ENCODE peak calls at places on chromosome 4, in five cellular contexts. P is transverse colon, N is MM.1S, I is COR-L47, X is adipocyte. R is an unnamed sample.

GRCh38 chr4:56649445-56650258 is 31.4 kb downstream of the HOPX start:
- DNase-seq in P (no peak), N (no peak), I (no peak), X (no peak), R (no peak)

GRCh38 chr4:148376151-148376550 is 66.1 kb downstream of the NR3C2 start:
- DNase-seq in P (peak), N (peak), I (peak), X (peak), R (no peak)

GRCh38 chr4:40933272-40934053 is 183.7 kb downstream of the NSUN7 start:
- DNase-seq in P (no peak), N (no peak), I (no peak), X (no peak), R (no peak)

GRCh38 chr4:158796370-158797140 is 27.7 kb downstream of the FNIP2 start:
- DNase-seq in P (no peak), N (no peak), I (no peak), X (no peak), R (no peak)

GRCh38 chr4:139126898-139127297 is 50.1 kb downstream of the ELF2 start:
- DNase-seq in P (no peak), N (no peak), I (no peak), X (no peak), R (no peak)

GRCh38 chr4:159272341-159273125 is 169.7 kb downstream of the RAPGEF2 start:
- DNase-seq in P (no peak), N (no peak), I (no peak), X (no peak), R (no peak)

GRCh38 chr4:52665592-52665991 is 6.5 kb upstream of the USP46 start:
- DNase-seq in P (no peak), N (peak), I (peak), X (no peak), R (peak)

GRCh38 chr4:76997454-76997853 is 47.9 kb downstream of the SEPTIN11 start:
- DNase-seq in P (no peak), N (no peak), I (no peak), X (no peak), R (no peak)

GRCh38 chr4:8297691-8298485 is 28.3 kb downstream of the HTRA3 start:
- DNase-seq in P (peak), N (no peak), I (no peak), X (no peak), R (no peak)

GRCh38 chr4:151675366-151676060 is 85.3 kb downstream of the GATB start:
- DNase-seq in P (no peak), N (no peak), I (no peak), X (no peak), R (no peak)

GRCh38 chr4:190020790-190021717 is 6.0 kb downstream of the FRG2 start:
- DNase-seq in P (peak), N (no peak), I (no peak), X (peak), R (no peak)

GRCh38 chr4:19880205-19880604 is 371.5 kb upstream of the SLIT2 start:
- DNase-seq in P (no peak), N (no peak), I (no peak), X (peak), R (no peak)

GRCh38 chr4:68148795-68149685 is 19.4 kb upstream of the TMPRSS11F start:
- DNase-seq in P (no peak), N (no peak), I (no peak), X (no peak), R (no peak)

GRCh38 chr4:7736436-7737267 is 203.0 kb downstream of the AFAP1 start:
- DNase-seq in P (no peak), N (no peak), I (no peak), X (no peak), R (no peak)

GRCh38 chr4:87093443-87094123 is 126.8 kb downstream of the KLHL8 start:
- DNase-seq in P (no peak), N (peak), I (peak), X (peak), R (peak)

GRCh38 chr4:39042365-39042764 is 10.2 kb upstream of the TMEM156 start:
- DNase-seq in P (no peak), N (no peak), I (no peak), X (no peak), R (no peak)

GRCh38 chr4:47669946-47670345 is 167.9 kb downstream of the CORIN start:
- DNase-seq in P (no peak), N (no peak), I (no peak), X (no peak), R (peak)

GRCh38 chr4:86432552-86433134 is 72.8 kb upstream of the MAPK10 start:
- DNase-seq in P (no peak), N (no peak), I (peak), X (no peak), R (peak)

GRCh38 chr4:168480991-168481588 is 798 bp upstream of the DDX60L start:
- DNase-seq in P (peak), N (peak), I (peak), X (peak), R (no peak)

GRCh38 chr4:1451752-1452122 is 45.5 kb upstream of the NKX1-1 start:
- DNase-seq in P (no peak), N (no peak), I (no peak), X (no peak), R (no peak)

GRCh38 chr4:17068396-17068795 is 170.0 kb upstream of the LDB2 start:
- DNase-seq in P (no peak), N (no peak), I (no peak), X (no peak), R (no peak)

GRCh38 chr4:153227501-153227900 is 23.3 kb downstream of the TRIM2 start:
- DNase-seq in P (no peak), N (no peak), I (no peak), X (no peak), R (no peak)

GRCh38 chr4:19850909-19851308 is 400.8 kb upstream of the SLIT2 start:
- DNase-seq in P (no peak), N (no peak), I (no peak), X (peak), R (no peak)

GRCh38 chr4:10747186-10747585 is 62.6 kb upstream of the CLNK start:
- DNase-seq in P (no peak), N (no peak), I (no peak), X (no peak), R (no peak)